ENCODE peak calls at places on chromosomes 16 and 17, in seven cellular contexts. U is activated CD8-positive, alpha-beta T cell treated with anti-CD3 and anti-CD28 coated beads, Interleukin-2, amount 10 ng/mL, durations not matched to agents 7 days and 5 days; Q is Panc1; F is neural crest cell; T is AG10803; W is NCI-H1436; C is omental fat pad. V is an unnamed sample.

GRCh38 chr17:48002920-48003685 is 32.2 kb downstream of the CDK5RAP3 start:
- DNase-seq in Q (no peak), T (no peak), F (no peak), W (peak), C (no peak), U (no peak), V (no peak)

GRCh38 chr16:28494141-28494851 is at the start of gene APOBR:
- DNase-seq in Q (no peak), F (no peak), T (no peak), U (peak), W (no peak), C (no peak), V (no peak)

GRCh38 chr16:25966172-25967097 is 274.7 kb downstream of the HS3ST4 start:
- DNase-seq in W (no peak), T (no peak), C (no peak), Q (no peak), F (no peak), U (peak), V (no peak)

GRCh38 chr16:89370081-89370511 is 120.3 kb downstream of the ANKRD11 start:
- DNase-seq in W (no peak), F (no peak), C (no peak), Q (no peak), T (peak), U (no peak), V (no peak)

GRCh38 chr16:51151951-51152663 is 1.0 kb upstream of the SALL1 start:
- DNase-seq in W (peak), C (no peak), U (no peak), Q (no peak), F (peak), T (peak), V (peak)

GRCh38 chr17:50056961-50057330 is 1.0 kb downstream of the ITGA3 start:
- DNase-seq in W (no peak), F (no peak), C (no peak), U (peak), T (peak), Q (no peak), V (no peak)

GRCh38 chr16:15492091-15492740 is 57.8 kb downstream of the BMERB1 start:
- DNase-seq in Q (no peak), U (no peak), F (no peak), C (no peak), W (no peak), T (no peak), V (no peak)

GRCh38 chr16:86685071-86685470 is 106.7 kb downstream of the FOXL1 start:
- DNase-seq in U (no peak), Q (no peak), T (no peak), C (no peak), F (no peak), W (no peak), V (no peak)